ENCODE peak calls at places on chromosome 2, in six cellular contexts. I is PC-9, M is hepatocyte, G is GM23338, Y is OCI-LY7, N is GM23248. S is an unnamed sample.

GRCh38 chr2:46394649-46395510 is 84.5 kb upstream of the TMEM247 start:
- DNase-seq in I (no peak), M (no peak), G (no peak), Y (no peak), N (no peak), S (no peak)

GRCh38 chr2:241863021-241863954 is 4.6 kb upstream of the PDCD1 start:
- DNase-seq in I (no peak), M (no peak), G (peak; percentile 57), Y (no peak), N (peak; percentile 45), S (no peak)

GRCh38 chr2:143632751-143633374 is 503.6 kb downstream of the ARHGAP15 start:
- DNase-seq in I (no peak), M (no peak), G (no peak), Y (no peak), N (no peak), S (no peak)

GRCh38 chr2:121925466-121925865 is 170.0 kb downstream of the TSN start:
- DNase-seq in I (no peak), M (no peak), G (no peak), Y (no peak), N (peak; percentile 41), S (peak; percentile 47)

GRCh38 chr2:143473206-143473605 is 344.0 kb downstream of the ARHGAP15 start:
- DNase-seq in I (no peak), M (no peak), G (no peak), Y (no peak), N (peak; percentile 73), S (peak; percentile 74)

GRCh38 chr2:46018773-46019593 is 278.2 kb upstream of the EPAS1 start:
- DNase-seq in I (no peak), M (no peak), G (peak; percentile 28), Y (no peak), N (no peak), S (no peak)

GRCh38 chr2:104790100-104790811 is 63.7 kb upstream of the POU3F3 start:
- DNase-seq in I (no peak), M (peak; percentile 10), G (peak; percentile 58), Y (no peak), N (peak; percentile 16), S (no peak)

GRCh38 chr2:168470880-168471475 is 14.9 kb downstream of the CERS6 start:
- DNase-seq in I (no peak), M (peak; percentile 44), G (peak; percentile 33), Y (no peak), N (no peak), S (no peak)

GRCh38 chr2:159882069-159882468 is 84.1 kb upstream of the CD302 start:
- DNase-seq in I (no peak), M (no peak), G (no peak), Y (no peak), N (no peak), S (no peak)

GRCh38 chr2:235940330-235940729 is 227.9 kb downstream of the GBX2 start:
- DNase-seq in I (peak; percentile 20), M (peak; percentile 66), G (no peak), Y (no peak), N (peak; percentile 99), S (no peak)

GRCh38 chr2:69804416-69804815 is 25.0 kb upstream of the GMCL1 start:
- DNase-seq in I (no peak), M (no peak), G (no peak), Y (no peak), N (no peak), S (no peak)

GRCh38 chr2:138922973-138923563 is 142.9 kb upstream of the NXPH2 start:
- DNase-seq in I (no peak), M (peak; percentile 31), G (peak; percentile 52), Y (peak; percentile 5), N (peak; percentile 43), S (peak; percentile 70)

GRCh38 chr2:204024503-204024902 is 87.9 kb downstream of the ICOS start:
- DNase-seq in I (no peak), M (peak; percentile 63), G (peak; percentile 73), Y (peak; percentile 68), N (peak; percentile 59), S (peak; percentile 68)

GRCh38 chr2:239811806-239812560 is 213.2 kb downstream of the NDUFA10 start:
- DNase-seq in I (no peak), M (no peak), G (no peak), Y (no peak), N (no peak), S (no peak)

GRCh38 chr2:47061989-47062678 is 93.0 kb downstream of the STPG4 start:
- DNase-seq in I (no peak), M (no peak), G (no peak), Y (no peak), N (no peak), S (no peak)

GRCh38 chr2:170714156-170715061 is 728 bp upstream of the SP5 start:
- DNase-seq in I (peak; percentile 53), M (peak; percentile 74), G (peak; percentile 51), Y (no peak), N (peak; percentile 22), S (peak; percentile 41)

GRCh38 chr2:56185582-56186046 is 1.8 kb downstream of the CCDC85A start:
- DNase-seq in I (peak; percentile 1), M (peak; percentile 39), G (peak; percentile 79), Y (no peak), N (peak; percentile 64), S (peak; percentile 56)

GRCh38 chr2:224099846-224100643 is 61.0 kb upstream of the SERPINE2 start:
- DNase-seq in I (no peak), M (no peak), G (no peak), Y (no peak), N (no peak), S (no peak)

GRCh38 chr2:60551241-60552095 is 2.0 kb downstream of the BCL11A start:
- DNase-seq in I (no peak), M (peak; percentile 71), G (peak; percentile 58), Y (peak; percentile 66), N (peak; percentile 79), S (peak; percentile 67)

GRCh38 chr2:42045389-42045788 is 2.4 kb upstream of the PKDCC start:
- DNase-seq in I (no peak), M (no peak), G (no peak), Y (no peak), N (no peak), S (no peak)

GRCh38 chr2:207283356-207283755 is 117.6 kb upstream of the KLF7 start:
- DNase-seq in I (no peak), M (no peak), G (no peak), Y (no peak), N (peak; percentile 37), S (no peak)

GRCh38 chr2:240578488-240578887 is 8.0 kb upstream of the CAPN10 start:
- DNase-seq in I (no peak), M (no peak), G (no peak), Y (no peak), N (no peak), S (no peak)

GRCh38 chr2:218781691-218782528 is at the start of gene CYP27A1:
- DNase-seq in I (peak; percentile 3), M (peak; percentile 79), G (peak; percentile 67), Y (no peak), N (peak; percentile 62), S (peak; percentile 23)

GRCh38 chr2:102044967-102045489 is 53.3 kb downstream of the IL1R2 start:
- DNase-seq in I (no peak), M (no peak), G (no peak), Y (no peak), N (no peak), S (no peak)

GRCh38 chr2:23595601-23596251 is 210.7 kb downstream of the KLHL29 start:
- DNase-seq in I (peak; percentile 67), M (no peak), G (no peak), Y (no peak), N (peak; percentile 59), S (no peak)

GRCh38 chr2:158458617-158458920 is 1.8 kb downstream of the PKP4 start:
- DNase-seq in I (no peak), M (no peak), G (no peak), Y (no peak), N (no peak), S (peak; percentile 14)

GRCh38 chr2:126803422-126803775 is 95.3 kb upstream of the TEX51 start:
- DNase-seq in I (no peak), M (no peak), G (no peak), Y (no peak), N (no peak), S (no peak)
- H4K20me1 ChIP-seq in I (no peaks in the 10 kb centered on the region), M (no peaks in the 10 kb centered on the region), G (no peaks in the 10 kb centered on the region), Y (no peaks in the 10 kb centered on the region), N (no peaks in the 10 kb centered on the region), S (no peaks in the 10 kb centered on the region)

GRCh38 chr2:234161932-234162331 is 111.4 kb downstream of the SPP2 start:
- DNase-seq in I (no peak), M (no peak), G (no peak), Y (no peak), N (no peak), S (peak; percentile 37)
- H3K9me2 ChIP-seq in I (no peaks in the 10 kb centered on the region), M (no peaks in the 10 kb centered on the region), G (no peaks in the 10 kb centered on the region), Y (no peaks in the 10 kb centered on the region), N (no peaks in the 10 kb centered on the region), S (no peaks in the 10 kb centered on the region)

GRCh38 chr2:108993095-108993937 is 4.3 kb upstream of the EDAR start:
- DNase-seq in I (no peak), M (no peak), G (no peak), Y (no peak), N (no peak), S (no peak)
- H2AFZ ChIP-seq in I (no peak overlapping the region), M (no peak overlapping the region), G (no peak overlapping the region), Y (no peak overlapping the region), N (no peak overlapping the region), S (no peak overlapping the region)

DNA sequence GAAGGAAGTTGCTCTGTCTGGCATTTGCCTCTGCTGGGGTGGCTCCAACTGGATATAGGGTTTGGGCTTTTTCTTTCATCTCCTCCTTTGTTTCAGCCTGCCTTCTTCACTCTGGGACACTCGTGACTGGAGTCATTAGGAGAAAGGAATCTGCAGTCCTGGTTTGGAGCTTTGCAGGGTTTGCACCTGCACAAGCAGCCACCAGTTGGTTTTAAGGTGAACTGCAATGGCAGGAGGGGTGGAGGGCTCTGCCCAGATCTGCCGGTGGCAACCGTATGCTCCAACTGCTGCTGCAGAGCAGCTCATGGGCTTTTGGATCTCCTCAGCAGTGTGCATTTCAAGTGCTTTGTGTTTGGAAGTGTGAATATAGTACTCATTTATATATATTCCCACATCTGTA is 131.3 kb upstream of the MGAT5 start:
- DNase-seq in I (no peak), M (no peak), G (peak; percentile 64), Y (peak; percentile 53), N (no peak), S (peak; percentile 18)
- H4K20me1 ChIP-seq in I (peaks cover 3% of the 10 kb centered on the region), M (no peaks in the 10 kb centered on the region), G (peaks cover 30% of the 10 kb centered on the region), Y (peaks cover 52% of the 10 kb centered on the region), N (no peaks in the 10 kb centered on the region), S (peaks cover 31% of the 10 kb centered on the region)

DNA sequence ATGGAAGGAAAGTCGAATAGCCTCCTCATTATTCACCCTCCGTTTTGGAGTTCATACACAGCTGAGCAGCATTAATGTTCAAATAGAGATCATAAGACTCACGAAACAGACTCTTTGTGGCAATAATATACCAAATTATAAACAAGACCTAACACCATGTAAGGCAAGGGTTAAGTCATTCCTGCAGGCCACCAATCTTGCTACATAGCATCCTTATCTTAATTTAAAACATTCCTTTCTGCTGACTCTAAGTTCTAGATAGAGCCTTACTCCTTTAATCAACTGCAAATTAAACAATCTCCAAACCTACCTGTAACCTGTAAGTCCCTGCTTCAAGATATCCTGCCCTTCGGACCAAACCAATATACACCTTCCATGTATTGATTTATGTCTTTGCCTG is 178.0 kb downstream of the PDE11A start:
- DNase-seq in I (no peak), M (no peak), G (no peak), Y (no peak), N (no peak), S (no peak)
- H3K9me2 ChIP-seq in I (no peaks in the 10 kb centered on the region), M (no peaks in the 10 kb centered on the region), G (no peaks in the 10 kb centered on the region), Y (no peaks in the 10 kb centered on the region), N (no peaks in the 10 kb centered on the region), S (no peaks in the 10 kb centered on the region)

S was measured in PC-3.